ENCODE peak calls at places on chromosomes 12 and 14, in four cellular contexts. L is lower lobe of right lung, W is stomach, T is fibroblast of lung. I is an unnamed sample.

GRCh38 chr12:121925361-121925725 is 7.0 kb downstream of the CFAP251 start:
- DNase-seq in L (no peak), W (no peak), T (peak), I (no peak)

GRCh38 chr12:24118675-24119074 is 169.2 kb upstream of the SOX5 start:
- DNase-seq in L (no peak), W (no peak), T (peak), I (no peak)

GRCh38 chr14:68384335-68384734 is 408.5 kb downstream of the ZFP36L1 start:
- DNase-seq in L (no peak), W (no peak), T (peak), I (no peak)

GRCh38 chr14:89911018-89911919 is 43.3 kb downstream of the EFCAB11 start:
- DNase-seq in L (no peak), W (peak), T (peak), I (no peak)

GRCh38 chr12:28107679-28108078 is 82.6 kb upstream of the CCDC91 start:
- DNase-seq in L (no peak), W (no peak), T (no peak), I (no peak)

GRCh38 chr12:54037360-54038259 is 4.8 kb downstream of the HOXC5 start:
- DNase-seq in L (no peak), W (no peak), T (no peak), I (no peak)

GRCh38 chr12:78210894-78211302 is 380.2 kb downstream of the NAV3 start:
- DNase-seq in L (no peak), W (no peak), T (peak), I (no peak)

GRCh38 chr12:2011641-2012607 is 7.7 kb upstream of the DCP1B start:
- DNase-seq in L (no peak), W (no peak), T (no peak), I (no peak)

GRCh38 chr14:89086060-89086382 is 261.6 kb downstream of the TTC8 start:
- DNase-seq in L (no peak), W (no peak), T (no peak), I (no peak)

GRCh38 chr12:96177013-96177412 is 17.2 kb upstream of the ELK3 start:
- DNase-seq in L (no peak), W (no peak), T (peak), I (no peak)

GRCh38 chr12:63844391-63845341 is at the start of gene SRGAP1:
- DNase-seq in L (peak), W (peak), T (peak), I (no peak)

GRCh38 chr12:105444050-105444808 is 113.7 kb downstream of the C12orf75 start:
- DNase-seq in L (no peak), W (no peak), T (no peak), I (no peak)

GRCh38 chr14:86462193-86462592 is 932.2 kb downstream of the FLRT2 start:
- DNase-seq in L (no peak), W (no peak), T (peak), I (peak)

GRCh38 chr14:103105580-103106168 is 11.1 kb downstream of the EXOC3L4 start:
- DNase-seq in L (no peak), W (no peak), T (no peak), I (no peak)

GRCh38 chr12:125121095-125121494 is 55.9 kb downstream of the AACS start:
- DNase-seq in L (peak), W (no peak), T (no peak), I (no peak)

GRCh38 chr14:79544671-79545070 is 666.6 kb downstream of the DIO2 start:
- DNase-seq in L (no peak), W (no peak), T (peak), I (no peak)

GRCh38 chr12:126051611-126052107 is 986.4 kb downstream of the AACS start:
- DNase-seq in L (no peak), W (no peak), T (peak), I (no peak)

GRCh38 chr12:1847411-1847810 is 27.0 kb downstream of the LRTM2 start:
- DNase-seq in L (no peak), W (no peak), T (no peak), I (no peak)

GRCh38 chr12:48969847-48970701 is 1.5 kb downstream of the WNT10B start:
- DNase-seq in L (peak), W (no peak), T (peak), I (no peak)

GRCh38 chr14:99321236-99321925 is 49.4 kb upstream of the BCL11B start:
- DNase-seq in L (no peak), W (no peak), T (no peak), I (no peak)

GRCh38 chr12:19298837-19299605 is 140.3 kb upstream of the AEBP2 start:
- DNase-seq in L (no peak), W (no peak), T (no peak), I (no peak)

GRCh38 chr14:103519837-103520212 is 2.8 kb downstream of the CKB start:
- DNase-seq in L (peak), W (peak), T (no peak), I (no peak)

GRCh38 chr14:30078827-30079402 is 151.3 kb upstream of the PRKD1 start:
- DNase-seq in L (no peak), W (no peak), T (no peak), I (no peak)

GRCh38 chr12:70660620-70661219 is 23.5 kb upstream of the PTPRB start:
- DNase-seq in L (no peak), W (no peak), T (peak), I (no peak)

GRCh38 chr14:61719344-61720301 is 24.3 kb downstream of the HIF1A start:
- DNase-seq in L (no peak), W (no peak), T (no peak), I (no peak)

GRCh38 chr12:106736051-106736957 is 38.2 kb upstream of the RIC8B start:
- DNase-seq in L (no peak), W (no peak), T (no peak), I (no peak)

GRCh38 chr14:45044638-45045037 is 39.3 kb upstream of the PRPF39 start:
- DNase-seq in L (no peak), W (no peak), T (no peak), I (no peak)

GRCh38 chr14:76227450-76228050 is 75.8 kb downstream of the GPATCH2L start:
- DNase-seq in L (no peak), W (no peak), T (peak), I (no peak)

GRCh38 chr12:27779837-27780611 is at the start of the genes KLHL42 and MANSC4:
- DNase-seq in L (peak), W (peak), T (peak), I (peak)

GRCh38 chr12:68940731-68941130 is 7.8 kb upstream of the CPM start:
- DNase-seq in L (no peak), W (no peak), T (no peak), I (no peak)

GRCh38 chr12:33759279-33759678 is 263.0 kb upstream of the ALG10 start:
- DNase-seq in L (no peak), W (no peak), T (no peak), I (no peak)

GRCh38 chr12:127811988-127812387 is 455.0 kb upstream of the TMEM132C start:
- DNase-seq in L (no peak), W (no peak), T (no peak), I (no peak)

GRCh38 chr14:58598028-58598850 is 39.5 kb upstream of the DACT1 start:
- DNase-seq in L (no peak), W (no peak), T (no peak), I (no peak)

DNA sequence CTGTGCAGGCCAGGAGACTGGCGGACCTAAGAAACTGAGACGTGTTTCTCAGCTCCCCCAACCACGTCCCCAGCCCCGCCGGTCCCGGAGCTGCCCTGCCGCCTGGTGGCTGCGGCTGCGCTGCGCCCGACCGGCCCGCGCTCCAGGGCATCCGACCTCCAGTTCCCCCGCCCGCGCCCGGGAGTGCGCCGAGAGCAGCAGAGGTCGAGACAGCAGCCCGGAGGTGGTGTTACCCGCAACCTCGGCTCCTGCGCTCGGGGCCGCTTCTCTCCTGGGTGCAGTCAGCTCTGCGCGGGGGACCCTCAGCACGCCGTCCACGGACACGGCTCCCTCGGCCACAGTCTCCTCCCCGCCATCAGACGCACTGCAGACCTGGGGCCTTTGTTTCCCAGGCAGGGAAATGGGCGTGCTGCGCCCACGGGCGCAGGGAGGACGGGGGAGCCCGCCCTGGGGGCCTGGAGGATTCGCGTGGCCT is 21.6 kb upstream of the GPR132 start:
- DNase-seq in L (peak), W (peak), T (peak), I (peak)
- H3K4me3 ChIP-seq in L (peak), W (peak), T (peak), I (peak)

DNA sequence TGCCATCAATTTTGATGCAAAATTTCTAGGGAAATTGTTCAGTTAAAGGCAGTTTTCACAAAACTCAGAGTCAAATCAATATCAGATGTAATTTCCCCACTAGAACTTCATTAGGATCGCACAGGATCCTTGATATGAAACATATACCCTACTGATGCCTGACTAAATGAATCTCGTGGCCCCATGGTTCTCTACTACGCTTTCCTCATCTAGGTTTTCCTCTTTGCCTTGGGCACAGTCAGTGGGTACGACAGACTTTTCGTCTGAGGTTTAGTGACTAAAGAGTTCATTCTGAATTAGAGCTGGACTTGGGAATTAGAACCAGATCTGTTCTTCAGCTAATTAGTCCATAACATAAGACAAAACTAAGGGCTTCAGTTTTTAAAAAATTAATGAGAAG is 42.5 kb upstream of the GNPNAT1 start:
- DNase-seq in L (no peak), W (no peak), T (no peak), I (no peak)
- H3K27ac ChIP-seq in L (no peak), W (no peak), T (no peak), I (no peak)

GRCh38 chr12:6612652-6613014 is 5.5 kb upstream of the CHD4 start:
- DNase-seq in L (no peak), W (no peak), T (no peak), I (no peak)

GRCh38 chr12:6613015-6613775 is 6.0 kb upstream of the CHD4 start:
- DNase-seq in L (peak), W (peak), T (peak), I (no peak)

GRCh38 chr12:6613776-6614512 is 6.8 kb upstream of the CHD4 start:
- DNase-seq in L (peak), W (peak), T (peak), I (no peak)

GRCh38 chr12:6614513-6615177 is 7.5 kb upstream of the CHD4 start:
- DNase-seq in L (no peak), W (no peak), T (no peak), I (no peak)

DNA sequence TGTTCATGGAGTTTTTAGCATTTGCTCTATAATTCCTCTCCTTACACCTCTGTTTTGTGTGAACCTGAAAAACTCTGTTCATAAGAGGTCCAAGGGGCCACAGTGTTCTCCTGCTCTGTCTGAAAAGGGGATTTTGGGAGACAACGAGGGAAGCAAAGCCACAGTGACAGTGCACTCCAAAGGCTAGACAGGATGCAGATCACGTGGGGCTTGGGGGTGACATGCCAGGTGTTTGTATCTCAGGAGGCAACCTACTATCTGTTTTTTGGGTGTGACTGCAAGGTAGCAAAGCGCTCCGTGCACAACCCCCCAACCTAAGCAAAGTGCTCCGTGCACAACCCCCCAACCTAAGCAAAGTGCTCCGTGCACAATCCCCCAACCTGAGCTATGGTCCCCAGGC is 5.1 kb upstream of the CHD4 start:
- DNase-seq in L (no peak), W (no peak), T (no peak), I (no peak)
- H3K4me3 ChIP-seq in L (no peak), W (peak), T (no peak), I (no peak)

GRCh38 chr12:21775130-21775920 is 819 bp upstream of the KCNJ8 start:
- DNase-seq in L (no peak), W (no peak), T (peak), I (no peak)

GRCh38 chr12:21773263-21773741 is 1.2 kb downstream of the KCNJ8 start:
- DNase-seq in L (peak), W (no peak), T (peak), I (peak)

GRCh38 chr12:21776242-21776641 is 1.7 kb upstream of the KCNJ8 start:
- DNase-seq in L (no peak), W (no peak), T (no peak), I (no peak)

GRCh38 chr12:21774358-21775129 is at the start of gene KCNJ8:
- DNase-seq in L (peak), W (peak), T (peak), I (no peak)

GRCh38 chr12:21773799-21774198 is 707 bp downstream of the KCNJ8 start:
- DNase-seq in L (no peak), W (no peak), T (peak), I (no peak)
- H3K27ac ChIP-seq in L (peak), W (peak), T (peak), I (no peak)

DNA sequence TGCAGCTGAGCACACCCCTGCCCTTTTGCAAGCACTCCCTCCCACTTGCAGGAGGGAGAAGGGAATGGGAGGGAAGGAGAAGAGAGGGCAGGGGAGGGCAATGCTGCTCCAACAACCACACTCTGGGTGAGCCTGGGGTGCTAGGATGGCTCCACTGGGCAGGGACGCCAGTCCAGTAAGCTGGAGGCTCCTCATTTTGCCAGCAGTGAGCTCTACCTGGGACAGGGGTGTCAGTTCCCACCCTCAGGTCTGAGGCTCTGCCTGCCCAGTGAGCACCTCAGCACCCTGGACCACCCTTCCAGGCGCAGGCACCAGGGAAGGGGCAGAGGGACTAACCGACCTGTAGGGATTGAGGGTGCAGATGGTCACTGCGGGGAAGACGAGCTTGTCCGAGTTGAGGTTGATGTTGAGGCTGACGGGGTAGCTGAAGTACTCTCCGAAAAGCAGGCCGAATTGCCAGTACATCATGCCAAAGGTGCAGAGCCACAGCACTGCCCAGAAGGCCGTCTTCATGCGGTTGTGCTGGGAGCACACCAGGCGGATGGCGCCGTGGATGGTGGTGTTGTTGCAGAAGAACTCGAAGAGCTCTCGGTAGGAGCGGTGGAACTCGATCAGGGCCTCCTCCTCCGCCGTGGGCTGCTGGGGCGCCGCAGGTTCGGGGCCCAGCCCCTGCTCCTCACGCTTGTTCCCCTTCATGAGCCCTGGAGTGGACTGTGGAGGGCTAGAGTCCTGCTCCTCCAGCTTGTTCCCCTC is 1.2 kb downstream of the SCNN1A start:
- DNase-seq in L (peak), W (no peak), T (no peak), I (no peak)
- H3K4me3 ChIP-seq in L (peak), W (peak), T (no peak), I (peak)

DNA sequence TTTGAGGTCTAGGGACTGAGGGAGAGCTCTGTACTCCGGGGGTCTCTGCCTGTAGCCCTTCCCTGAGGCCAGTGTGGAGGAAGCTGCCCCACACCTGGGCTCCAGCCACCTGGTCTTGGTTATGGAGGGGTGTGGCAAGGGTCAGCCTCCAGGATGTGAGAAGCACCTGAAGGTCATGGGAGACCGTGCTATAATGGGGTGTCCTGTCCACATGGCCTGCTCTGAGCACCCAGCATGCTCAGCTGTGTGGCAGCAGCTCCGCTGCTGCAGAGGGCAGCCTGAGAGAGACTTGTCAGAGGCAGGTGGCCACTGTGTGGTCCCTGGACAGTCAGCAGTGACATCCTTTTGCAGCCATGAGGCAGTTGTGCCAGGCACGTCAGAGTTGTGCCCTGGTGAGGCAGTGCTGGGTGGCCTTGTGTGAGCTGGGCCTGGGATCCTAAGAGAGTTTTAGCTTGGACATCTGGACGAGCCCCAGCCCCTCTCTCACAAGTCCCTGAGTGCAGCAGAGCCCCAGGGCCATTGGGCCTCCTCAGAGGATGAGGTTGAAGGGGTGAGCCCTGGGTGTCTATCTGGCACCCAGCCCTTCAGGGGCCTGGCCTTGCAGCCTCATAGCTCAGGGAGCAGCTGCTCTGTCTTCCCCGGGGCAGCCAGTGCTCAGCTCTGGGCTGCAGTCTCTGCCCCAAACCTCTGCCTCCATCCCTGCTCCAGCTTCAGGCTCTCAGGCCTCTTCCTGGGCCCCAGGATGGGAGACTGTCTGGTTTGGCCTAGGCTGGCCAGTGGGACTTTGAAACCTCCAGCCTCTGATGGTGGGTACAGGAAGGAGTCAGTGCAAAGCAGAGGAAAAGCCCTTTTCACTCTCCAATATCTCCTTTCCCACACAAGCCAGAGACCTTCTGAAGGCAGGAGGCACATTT is 7.4 kb upstream of the ATG101 start:
- DNase-seq in L (no peak), W (no peak), T (peak), I (no peak)
- H3K27ac ChIP-seq in L (no peak), W (peak), T (no peak), I (no peak)

GRCh38 chr12:5433081-5433839 is 1.4 kb downstream of the NTF3 start:
- DNase-seq in L (no peak), W (no peak), T (no peak), I (no peak)
- H3K4me3 ChIP-seq in L (peak), W (peak), T (peak), I (peak)

DNA sequence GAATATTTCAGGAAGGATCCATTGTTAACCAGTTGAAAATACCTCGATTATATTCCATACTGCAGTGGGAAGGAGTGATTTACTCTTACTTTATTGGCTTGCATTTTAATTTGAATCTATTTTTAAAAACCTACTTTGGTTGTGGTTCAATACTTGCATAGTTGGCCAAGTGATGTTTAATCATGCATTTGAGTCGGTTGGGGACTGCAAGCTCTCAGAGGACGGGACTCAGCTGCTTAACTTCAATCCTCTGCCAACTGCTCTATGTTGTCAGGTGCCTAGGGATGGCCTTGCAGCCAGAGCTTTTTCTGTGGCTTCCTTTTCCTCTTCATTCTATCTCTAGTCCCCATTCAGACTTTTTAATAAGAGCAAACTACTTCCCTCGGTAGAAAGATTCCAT is 53.4 kb upstream of the KRR1 start:
- DNase-seq in L (no peak), W (no peak), T (no peak), I (no peak)
- H3K27ac ChIP-seq in L (no peak), W (no peak), T (no peak), I (no peak)